ENCODE peak calls at places on chromosomes 12 and 14, in five cellular contexts. F, J, B, D and L are unnamed samples. For H3K9me3, the result is how much of the 10 kb centered on the place peaks cover.

GRCh38 chr14:31170411-31170810 is 37.2 kb downstream of the HECTD1 start:
- DNase-seq in F (no peak), J (no peak), B (no peak), D (no peak), L (no peak)

GRCh38 chr14:54627325-54627717 is 60.4 kb downstream of the SAMD4A start:
- DNase-seq in F (no peak), J (no peak), B (no peak), D (no peak), L (no peak)

GRCh38 chr12:127280393-127281275 is 986.3 kb upstream of the TMEM132C start:
- DNase-seq in F (no peak), J (peak), B (peak), D (no peak), L (peak)

GRCh38 chr14:74535756-74536325 is 42.3 kb downstream of the ISCA2 start:
- DNase-seq in F (no peak), J (no peak), B (no peak), D (no peak), L (no peak)

GRCh38 chr14:49405291-49405690 is 180.9 kb downstream of the RPS29 start:
- DNase-seq in F (no peak), J (no peak), B (no peak), D (no peak), L (no peak)

GRCh38 chr12:39199371-39199770 is 243.5 kb downstream of the KIF21A start:
- DNase-seq in F (no peak), J (no peak), B (no peak), D (no peak), L (no peak)

GRCh38 chr14:67396381-67396965 is 15.5 kb downstream of the PLEK2 start:
- DNase-seq in F (no peak), J (no peak), B (no peak), D (no peak), L (no peak)

GRCh38 chr14:99519347-99519881 is 38.2 kb downstream of the CCNK start:
- DNase-seq in F (no peak), J (no peak), B (no peak), D (no peak), L (no peak)

GRCh38 chr12:120365675-120366340 is 3.2 kb downstream of the MSI1 start:
- DNase-seq in F (no peak), J (no peak), B (no peak), D (no peak), L (no peak)

GRCh38 chr12:116547955-116548471 is 11.2 kb upstream of the MAP1LC3B2 start:
- DNase-seq in F (no peak), J (no peak), B (no peak), D (no peak), L (no peak)

GRCh38 chr14:91017011-91017410 is 43.4 kb downstream of the RPS6KA5 start:
- DNase-seq in F (no peak), J (no peak), B (no peak), D (no peak), L (no peak)

GRCh38 chr12:3777206-3777809 is 24.4 kb upstream of the CRACR2A start:
- DNase-seq in F (no peak), J (no peak), B (no peak), D (no peak), L (no peak)

GRCh38 chr12:98296462-98297079 is 218.8 kb upstream of the TMPO start:
- DNase-seq in F (no peak), J (no peak), B (no peak), D (no peak), L (no peak)

GRCh38 chr12:41681898-41682297 is 462.8 kb downstream of the GXYLT1 start:
- DNase-seq in F (no peak), J (no peak), B (no peak), D (no peak), L (no peak)

GRCh38 chr12:27123642-27124041 is 41.3 kb upstream of the C12orf71 start:
- DNase-seq in F (no peak), J (no peak), B (no peak), D (no peak), L (no peak)

GRCh38 chr14:64953310-64953654 is 10.7 kb upstream of the GPX2 start:
- DNase-seq in F (no peak), J (no peak), B (no peak), D (no peak), L (no peak)

GRCh38 chr14:32306549-32306948 is 22.5 kb upstream of the AKAP6 start:
- DNase-seq in F (no peak), J (no peak), B (no peak), D (no peak), L (no peak)

GRCh38 chr12:115135800-115136211 is 451.8 kb upstream of the TBX3 start:
- DNase-seq in F (no peak), J (peak), B (no peak), D (no peak), L (no peak)

GRCh38 chr14:99326041-99326710 is 54.2 kb upstream of the BCL11B start:
- DNase-seq in F (no peak), J (no peak), B (no peak), D (no peak), L (no peak)

GRCh38 chr12:1171657-1172056 is 180.6 kb downstream of the ERC1 start:
- DNase-seq in F (no peak), J (no peak), B (no peak), D (no peak), L (no peak)

GRCh38 chr14:47619397-47619796 is 56.0 kb downstream of the MDGA2 start:
- DNase-seq in F (no peak), J (no peak), B (no peak), D (no peak), L (no peak)

GRCh38 chr12:57110189-57111045 is 745 bp downstream of the STAT6 start:
- DNase-seq in F (no peak), J (peak), B (peak), D (no peak), L (peak)

GRCh38 chr12:112163471-112164325 is 38.3 kb downstream of the TRAFD1 start:
- DNase-seq in F (no peak), J (no peak), B (no peak), D (no peak), L (no peak)

GRCh38 chr14:93033983-93034670 is 81.6 kb downstream of the ITPK1 start:
- DNase-seq in F (no peak), J (no peak), B (no peak), D (no peak), L (no peak)

GRCh38 chr14:70884595-70885342 is 22.5 kb upstream of the PCNX1 start:
- DNase-seq in F (no peak), J (no peak), B (no peak), D (no peak), L (no peak)

GRCh38 chr12:8823565-8824300 is 1.3 kb downstream of the A2ML1 start:
- DNase-seq in F (no peak), J (no peak), B (no peak), D (no peak), L (no peak)

GRCh38 chr12:101616027-101616494 is 21.3 kb downstream of the MYBPC1 start:
- DNase-seq in F (no peak), J (no peak), B (no peak), D (no peak), L (no peak)

GRCh38 chr14:79656086-79656485 is 555.2 kb downstream of the DIO2 start:
- DNase-seq in F (no peak), J (no peak), B (no peak), D (no peak), L (no peak)
- H3K9me3 ChIP-seq in F (under half), J (under half), B (under half), D (under half), L (under half)

GRCh38 chr14:27222671-27223070 is 624.8 kb upstream of the NOVA1 start:
- DNase-seq in F (no peak), J (no peak), B (no peak), D (no peak), L (no peak)

GRCh38 chr14:27228053-27228452 is 630.2 kb upstream of the NOVA1 start:
- DNase-seq in F (no peak), J (no peak), B (no peak), D (no peak), L (no peak)
- H3K9me3 ChIP-seq in F (under half), J (under half), B (under half), D (under half), L (under half)

GRCh38 chr14:106822905-106823304 is 1296.5 kb downstream of the TMEM121 start:
- DNase-seq in F (no peak), J (no peak), B (no peak), D (no peak), L (no peak)

GRCh38 chr14:106821119-106821518 is 1294.7 kb downstream of the TMEM121 start:
- DNase-seq in F (no peak), J (no peak), B (no peak), D (no peak), L (no peak)

GRCh38 chr14:106823552-106823951 is 1297.2 kb downstream of the TMEM121 start:
- DNase-seq in F (no peak), J (no peak), B (no peak), D (no peak), L (no peak)

DNA sequence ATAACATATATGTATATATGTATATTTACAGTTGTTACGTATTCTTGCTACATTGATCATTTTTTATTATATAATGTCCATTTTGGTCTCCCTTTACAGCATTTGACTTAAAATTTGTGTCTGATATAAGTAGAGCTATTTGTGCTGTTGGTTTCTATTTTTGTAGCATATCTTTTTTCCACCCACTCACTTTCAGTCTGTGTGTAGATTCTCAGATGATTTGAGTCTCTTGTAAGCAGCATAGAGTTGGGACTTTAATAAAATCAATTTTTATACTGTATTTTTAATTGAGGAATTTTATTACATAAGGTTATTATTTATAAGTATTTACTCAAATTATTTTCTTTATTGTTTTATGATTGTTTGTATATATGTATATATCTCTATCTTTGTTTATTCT is 1293.7 kb downstream of the TMEM121 start:
- DNase-seq in F (no peak), J (no peak), B (no peak), D (no peak), L (no peak)
- H3K9me3 ChIP-seq in F (under half), J (under half), B (under half), D (under half), L (under half)

DNA sequence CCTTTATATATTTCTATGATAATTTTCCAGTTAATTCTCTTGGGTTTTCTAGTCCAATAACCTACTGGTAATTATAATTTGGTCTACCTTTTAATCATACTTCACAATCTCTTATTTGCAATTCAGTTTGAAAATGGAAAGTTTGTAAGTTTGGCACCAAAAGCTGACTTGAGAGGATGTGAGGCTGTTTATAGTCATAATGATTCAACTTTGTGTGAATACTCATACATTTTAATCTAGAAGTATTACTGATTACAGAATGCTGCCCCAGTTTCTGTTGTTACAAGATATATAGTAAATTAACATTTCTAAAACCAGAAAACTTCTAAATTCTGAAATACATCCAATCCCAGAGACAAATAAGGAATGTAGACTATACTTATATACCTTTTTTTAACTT is 158.2 kb downstream of the SLC38A4 start:
- DNase-seq in F (no peak), J (no peak), B (no peak), D (no peak), L (no peak)
- H3K9me3 ChIP-seq in F (under half), J (under half), B (under half), D (under half), L (under half)

DNA sequence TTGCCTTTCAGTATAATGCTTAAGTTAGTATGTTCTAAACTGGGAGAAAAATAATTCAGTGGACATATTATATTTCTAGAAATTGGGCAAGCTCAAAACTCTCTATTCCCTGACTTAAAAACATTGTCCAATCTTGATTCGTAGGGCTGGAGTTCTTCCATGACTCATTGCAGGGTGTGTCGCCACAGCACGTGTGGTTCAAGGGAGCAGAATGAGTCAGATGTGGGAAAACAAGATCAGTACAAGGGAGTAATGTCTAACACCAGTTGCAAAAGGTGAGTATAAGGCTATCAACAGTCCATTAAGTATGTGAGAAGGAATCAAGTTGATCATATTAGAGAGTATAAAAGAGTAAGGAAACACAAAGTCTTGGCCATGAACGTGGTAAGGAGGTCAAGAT is 887.0 kb downstream of the TMTC2 start:
- DNase-seq in F (no peak), J (no peak), B (no peak), D (no peak), L (no peak)
- H3K9me3 ChIP-seq in F (under half), J (under half), B (under half), D (under half), L (under half)

DNA sequence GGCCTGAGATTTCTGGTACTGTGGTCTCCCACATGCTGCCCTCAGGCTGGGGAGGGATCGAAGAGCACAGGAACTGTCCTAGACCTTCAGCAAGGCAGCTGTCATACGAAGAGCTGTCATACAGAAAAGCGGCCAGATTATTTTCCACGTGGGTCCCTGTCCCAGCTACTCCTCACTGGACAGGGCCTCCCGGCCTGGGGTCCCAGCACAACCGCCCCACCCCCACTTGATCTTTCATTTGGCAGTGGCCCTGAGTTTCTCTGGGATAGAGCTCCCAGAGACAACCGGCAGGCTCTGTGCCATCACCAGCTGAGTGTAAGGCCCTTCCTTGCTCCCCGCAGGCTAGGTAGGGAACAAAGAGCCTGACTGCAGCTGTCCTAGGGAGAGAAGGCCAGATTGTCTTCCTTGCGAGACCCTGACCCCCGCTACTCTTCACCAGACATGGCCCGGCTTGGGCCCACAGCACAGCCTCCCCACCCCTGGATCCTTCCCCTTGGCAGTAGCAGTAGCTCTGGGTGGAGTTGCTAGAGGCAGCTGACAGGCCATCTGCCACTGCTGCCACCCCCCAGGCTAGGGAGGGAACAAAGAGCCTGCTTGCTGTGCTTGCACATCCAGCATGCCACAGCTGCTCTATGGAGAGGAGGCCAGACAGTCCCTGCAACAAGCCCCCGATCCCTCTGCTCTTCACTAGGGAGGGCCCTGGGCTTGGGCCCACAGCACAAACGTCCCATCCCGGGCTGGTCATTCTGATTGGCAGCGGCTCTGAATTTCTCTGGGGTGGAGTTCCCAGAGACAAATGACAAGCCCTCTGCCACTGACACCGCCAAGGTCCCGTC is 3.1 kb upstream of the OR4N2 start:
- DNase-seq in F (no peak), J (no peak), B (no peak), D (no peak), L (no peak)
- H3K9me3 ChIP-seq in F (under half), J (under half), B (under half), D (under half), L (under half)

GRCh38 chr12:34302131-34302885 is 280.0 kb downstream of the ALG10 start:
- DNase-seq in F (no peak), J (no peak), B (no peak), D (peak), L (no peak)
- H3K9me3 ChIP-seq in F (under half), J (under half), B (under half), D (under half), L (under half)

GRCh38 chr14:106509795-106510194 is 983.4 kb downstream of the TMEM121 start:
- DNase-seq in F (no peak), J (no peak), B (no peak), D (no peak), L (no peak)
- H3K9me3 ChIP-seq in F (under half), J (under half), B (under half), D (under half), L (under half)

GRCh38 chr12:58655375-58655774 is 264.9 kb downstream of the LRIG3 start:
- DNase-seq in F (no peak), J (no peak), B (no peak), D (no peak), L (no peak)

GRCh38 chr12:58651850-58652249 is 268.5 kb downstream of the LRIG3 start:
- DNase-seq in F (no peak), J (no peak), B (no peak), D (no peak), L (no peak)

GRCh38 chr12:58654021-58654420 is 266.3 kb downstream of the LRIG3 start:
- DNase-seq in F (no peak), J (no peak), B (no peak), D (no peak), L (no peak)

GRCh38 chr12:58656254-58657009 is 263.9 kb downstream of the LRIG3 start:
- DNase-seq in F (no peak), J (no peak), B (no peak), D (no peak), L (no peak)

GRCh38 chr12:58657175-58657574 is 263.1 kb downstream of the LRIG3 start:
- DNase-seq in F (no peak), J (no peak), B (no peak), D (no peak), L (no peak)
- H3K9me3 ChIP-seq in F (under half), J (under half), B (under half), D (under half), L (under half)

GRCh38 chr14:42368234-42368633 is 761.6 kb downstream of the LRFN5 start:
- DNase-seq in F (no peak), J (no peak), B (no peak), D (no peak), L (no peak)
- H3K9me3 ChIP-seq in F (under half), J (under half), B (under half), D (under half), L (under half)